ENCODE peak calls at places on chromosome 4, in eight cellular contexts. One of them, this sample, is unnamed.

GRCh38 chr4:72564184-72564583 is 4.8 kb downstream of the ADAMTS3 start:
- DNase-seq in pons: no peak
- DNase-seq in iPS-NIHi11: no peak
- DNase-seq in NCI-H2081: no peak
- DNase-seq in RCC 7860: peak
- DNase-seq in NT2/D1: no peak
- DNase-seq in NCI-H524: no peak
- DNase-seq in EH: peak
- DNase-seq in this sample: no peak

GRCh38 chr4:142809559-142809958 is 36.5 kb downstream of the INPP4B start:
- DNase-seq in pons: no peak
- DNase-seq in iPS-NIHi11: no peak
- DNase-seq in NCI-H2081: no peak
- DNase-seq in RCC 7860: no peak
- DNase-seq in NT2/D1: no peak
- DNase-seq in NCI-H524: no peak
- DNase-seq in EH: no peak
- DNase-seq in this sample: no peak

GRCh38 chr4:182973421-182974340 is 56.5 kb upstream of the DCTD start:
- DNase-seq in pons: no peak
- DNase-seq in iPS-NIHi11: no peak
- DNase-seq in NCI-H2081: no peak
- DNase-seq in RCC 7860: no peak
- DNase-seq in NT2/D1: no peak
- DNase-seq in NCI-H524: no peak
- DNase-seq in EH: peak
- DNase-seq in this sample: no peak

GRCh38 chr4:113457886-113458285 is 303.7 kb downstream of the CAMK2D start:
- DNase-seq in pons: no peak
- DNase-seq in iPS-NIHi11: no peak
- DNase-seq in NCI-H2081: no peak
- DNase-seq in RCC 7860: no peak
- DNase-seq in NT2/D1: no peak
- DNase-seq in NCI-H524: no peak
- DNase-seq in EH: peak
- DNase-seq in this sample: no peak

GRCh38 chr4:137545461-137545861 is 13.2 kb upstream of the PCDH18 start:
- DNase-seq in pons: peak
- DNase-seq in iPS-NIHi11: peak
- DNase-seq in NCI-H2081: no peak
- DNase-seq in RCC 7860: no peak
- DNase-seq in NT2/D1: no peak
- DNase-seq in NCI-H524: no peak
- DNase-seq in EH: peak
- DNase-seq in this sample: peak

GRCh38 chr4:101222156-101222845 is 125.0 kb downstream of the PPP3CA start:
- DNase-seq in pons: no peak
- DNase-seq in iPS-NIHi11: no peak
- DNase-seq in NCI-H2081: no peak
- DNase-seq in RCC 7860: no peak
- DNase-seq in NT2/D1: no peak
- DNase-seq in NCI-H524: peak
- DNase-seq in EH: no peak
- DNase-seq in this sample: no peak

GRCh38 chr4:5036239-5036638 is 15.0 kb upstream of the STK32B start:
- DNase-seq in pons: no peak
- DNase-seq in iPS-NIHi11: no peak
- DNase-seq in NCI-H2081: no peak
- DNase-seq in RCC 7860: peak
- DNase-seq in NT2/D1: no peak
- DNase-seq in NCI-H524: no peak
- DNase-seq in EH: peak
- DNase-seq in this sample: no peak

GRCh38 chr4:113849771-113850170 is 88.2 kb upstream of the CAMK2D start:
- DNase-seq in pons: peak
- DNase-seq in iPS-NIHi11: no peak
- DNase-seq in NCI-H2081: peak
- DNase-seq in RCC 7860: no peak
- DNase-seq in NT2/D1: no peak
- DNase-seq in NCI-H524: no peak
- DNase-seq in EH: peak
- DNase-seq in this sample: no peak

GRCh38 chr4:74794341-74794801 is at the start of gene BTC:
- DNase-seq in pons: no peak
- DNase-seq in iPS-NIHi11: peak
- DNase-seq in NCI-H2081: peak
- DNase-seq in RCC 7860: no peak
- DNase-seq in NT2/D1: no peak
- DNase-seq in NCI-H524: peak
- DNase-seq in EH: peak
- DNase-seq in this sample: peak

GRCh38 chr4:5050520-5050955 is 742 bp upstream of the STK32B start:
- DNase-seq in pons: peak
- DNase-seq in iPS-NIHi11: peak
- DNase-seq in NCI-H2081: peak
- DNase-seq in RCC 7860: peak
- DNase-seq in NT2/D1: peak
- DNase-seq in NCI-H524: peak
- DNase-seq in EH: peak
- DNase-seq in this sample: peak

GRCh38 chr4:185119927-185120630 is 23.0 kb upstream of the SLC25A4 start:
- DNase-seq in pons: no peak
- DNase-seq in iPS-NIHi11: no peak
- DNase-seq in NCI-H2081: no peak
- DNase-seq in RCC 7860: no peak
- DNase-seq in NT2/D1: no peak
- DNase-seq in NCI-H524: no peak
- DNase-seq in EH: no peak
- DNase-seq in this sample: no peak

GRCh38 chr4:144723471-144723870 is 77.5 kb downstream of the HHIP start:
- DNase-seq in pons: no peak
- DNase-seq in iPS-NIHi11: no peak
- DNase-seq in NCI-H2081: no peak
- DNase-seq in RCC 7860: no peak
- DNase-seq in NT2/D1: no peak
- DNase-seq in NCI-H524: no peak
- DNase-seq in EH: no peak
- DNase-seq in this sample: no peak

GRCh38 chr4:126470862-126471261 is 1156.1 kb downstream of the FAT4 start:
- DNase-seq in pons: no peak
- DNase-seq in iPS-NIHi11: no peak
- DNase-seq in NCI-H2081: no peak
- DNase-seq in RCC 7860: no peak
- DNase-seq in NT2/D1: no peak
- DNase-seq in NCI-H524: no peak
- DNase-seq in EH: peak
- DNase-seq in this sample: no peak

GRCh38 chr4:72312032-72312650 is 256.9 kb downstream of the ADAMTS3 start:
- DNase-seq in pons: peak
- DNase-seq in iPS-NIHi11: peak
- DNase-seq in NCI-H2081: peak
- DNase-seq in RCC 7860: peak
- DNase-seq in NT2/D1: peak
- DNase-seq in NCI-H524: no peak
- DNase-seq in EH: peak
- DNase-seq in this sample: peak